ENCODE peak calls at places on chromosomes 1 and 21, in eight cellular contexts. A is left ventricle myocardium inferior, M is uterus, W is A549, U is right atrium auricular region, P is upper lobe of right lung, D is right cardiac atrium, C is IMR-90. O is an unnamed sample. For H3K4me1, the result is how much of the 10 kb centered on the place peaks cover.

GRCh38 chr21:45151484-45152115 is 77.2 kb downstream of the ADARB1 start:
- DNase-seq in C (no peak), P (no peak), U (peak), D (no peak), M (no peak), W (no peak), A (no peak), O (no peak)

GRCh38 chr1:161185282-161185682 is 8.0 kb upstream of the B4GALT3 start:
- DNase-seq in P (peak), M (peak), W (no peak), A (peak), U (peak), C (peak), D (peak), O (no peak)

GRCh38 chr1:184362876-184363275 is 24.0 kb upstream of the C1orf21 start:
- DNase-seq in P (no peak), D (no peak), W (no peak), U (no peak), C (peak), M (no peak), A (no peak), O (no peak)

GRCh38 chr1:184483101-184483813 is 96.4 kb downstream of the C1orf21 start:
- DNase-seq in M (peak), D (peak), A (no peak), W (no peak), C (peak), P (no peak), U (no peak), O (no peak)

GRCh38 chr1:186244825-186245224 is 130.2 kb downstream of the TPR start:
- DNase-seq in A (no peak), W (no peak), C (no peak), U (no peak), P (no peak), M (no peak), D (no peak), O (peak)

GRCh38 chr1:202154766-202155477 is 5.5 kb downstream of the PTPN7 start:
- DNase-seq in U (no peak), M (no peak), W (peak), D (peak), C (peak), A (no peak), P (no peak), O (peak)

GRCh38 chr1:209102120-209102519 is 481.4 kb upstream of the CAMK1G start:
- DNase-seq in A (no peak), P (no peak), U (no peak), C (no peak), M (no peak), W (no peak), D (no peak), O (no peak)

GRCh38 chr1:2633936-2634491 is 1.2 kb upstream of the MMEL1 start:
- DNase-seq in M (no peak), U (no peak), A (no peak), P (peak), W (no peak), C (no peak), D (peak), O (no peak)

GRCh38 chr21:37437376-37438080 is 71.0 kb downstream of the DYRK1A start:
- DNase-seq in C (no peak), M (no peak), A (no peak), D (no peak), P (no peak), W (no peak), U (no peak), O (no peak)

GRCh38 chr1:80358141-80358540 is 1351.6 kb upstream of the ADGRL4 start:
- DNase-seq in D (no peak), W (no peak), A (no peak), C (peak), M (no peak), P (no peak), U (no peak), O (no peak)

GRCh38 chr1:8032351-8032750 is 6.2 kb upstream of the ERRFI1 start:
- DNase-seq in P (no peak), U (no peak), M (no peak), D (no peak), W (no peak), A (no peak), C (peak), O (no peak)

GRCh38 chr1:52603301-52603675 is 1.1 kb downstream of the GPX7 start:
- DNase-seq in M (no peak), W (no peak), C (no peak), A (no peak), D (no peak), U (no peak), P (no peak), O (no peak)

GRCh38 chr21:45607021-45607921 is 36.3 kb upstream of the PCBP3 start:
- DNase-seq in C (peak), M (no peak), P (peak), A (no peak), D (no peak), U (no peak), W (no peak), O (peak)

GRCh38 chr1:65632230-65632629 is 160.5 kb upstream of the PDE4B start:
- DNase-seq in U (no peak), M (no peak), C (no peak), W (no peak), D (no peak), A (no peak), P (no peak), O (no peak)

GRCh38 chr1:203597386-203598040 is 29.1 kb upstream of the ATP2B4 start:
- DNase-seq in D (no peak), W (no peak), A (peak), P (no peak), C (no peak), U (no peak), M (peak), O (no peak)

GRCh38 chr1:63316540-63316939 is 5.8 kb upstream of the FOXD3 start:
- DNase-seq in A (no peak), W (no peak), D (no peak), C (no peak), U (no peak), P (no peak), M (no peak), O (no peak)
- H3K4me3 ChIP-seq in A (peak), W (peak), D (no peak), C (no peak), U (peak), P (no peak), M (no peak), O (no peak)

GRCh38 chr1:225813250-225813964 is 3.5 kb downstream of the EPHX1 start:
- DNase-seq in A (peak), M (peak), P (peak), C (peak), U (peak), W (peak), D (peak), O (peak)

GRCh38 chr1:225812488-225813249 is 2.7 kb downstream of the EPHX1 start:
- DNase-seq in U (peak), W (no peak), C (no peak), P (no peak), D (no peak), A (no peak), M (no peak), O (no peak)

GRCh38 chr1:225816643-225817538 is 7.0 kb downstream of the EPHX1 start:
- DNase-seq in D (peak), M (peak), A (peak), W (no peak), C (peak), P (no peak), U (peak), O (no peak)

GRCh38 chr1:225815526-225816178 is 5.7 kb downstream of the EPHX1 start:
- DNase-seq in M (no peak), D (no peak), P (no peak), U (no peak), W (no peak), C (no peak), A (no peak), O (peak)

DNA sequence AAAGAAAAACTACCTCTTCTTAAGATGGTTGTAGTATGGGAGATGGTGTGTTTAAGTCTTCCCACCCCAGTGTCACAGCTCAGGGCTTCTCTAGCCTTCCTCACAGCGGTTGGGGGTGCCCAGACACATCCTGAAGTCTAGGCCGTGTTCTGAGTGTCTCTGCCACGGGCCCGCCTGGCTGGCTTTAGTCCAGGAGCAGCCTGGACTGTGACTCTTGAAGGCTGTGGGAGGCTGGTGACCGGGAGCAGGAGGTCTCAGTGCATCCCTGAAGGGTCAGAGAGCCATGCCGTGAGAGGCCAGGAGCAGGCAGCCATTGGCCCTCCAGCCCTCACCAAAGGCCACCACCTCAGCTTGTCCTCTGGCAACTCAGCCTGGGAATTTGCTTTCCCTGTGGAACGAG is 4.5 kb downstream of the EPHX1 start:
- DNase-seq in D (peak), P (no peak), W (no peak), A (no peak), M (peak), U (peak), C (no peak), O (no peak)
- H3K4me1 ChIP-seq in D (under half), P (half or more), W (half or more), A (half or more), M (half or more), U (half or more), C (under half), O (under half)

GRCh38 chr1:27569506-27570382 is 34.2 kb downstream of the AHDC1 start:
- DNase-seq in M (peak), W (no peak), C (no peak), P (no peak), D (peak), U (no peak), A (peak), O (peak)

GRCh38 chr1:27567931-27568246 is 36.1 kb downstream of the AHDC1 start:
- DNase-seq in M (no peak), D (no peak), P (no peak), U (no peak), C (no peak), A (peak), W (no peak), O (no peak)

GRCh38 chr1:27569088-27569459 is 34.9 kb downstream of the AHDC1 start:
- DNase-seq in C (no peak), W (no peak), A (no peak), M (peak), P (no peak), U (no peak), D (no peak), O (no peak)

GRCh38 chr1:27567183-27567526 is 36.8 kb downstream of the AHDC1 start:
- DNase-seq in W (no peak), C (no peak), A (no peak), M (no peak), D (peak), U (no peak), P (no peak), O (no peak)

GRCh38 chr1:27568247-27569087 is 35.5 kb downstream of the AHDC1 start:
- DNase-seq in A (peak), C (peak), P (peak), D (peak), U (peak), M (peak), W (peak), O (peak)
- H3K4me3 ChIP-seq in A (peak), C (no peak), P (peak), D (no peak), U (peak), M (peak), W (peak), O (peak)

DNA sequence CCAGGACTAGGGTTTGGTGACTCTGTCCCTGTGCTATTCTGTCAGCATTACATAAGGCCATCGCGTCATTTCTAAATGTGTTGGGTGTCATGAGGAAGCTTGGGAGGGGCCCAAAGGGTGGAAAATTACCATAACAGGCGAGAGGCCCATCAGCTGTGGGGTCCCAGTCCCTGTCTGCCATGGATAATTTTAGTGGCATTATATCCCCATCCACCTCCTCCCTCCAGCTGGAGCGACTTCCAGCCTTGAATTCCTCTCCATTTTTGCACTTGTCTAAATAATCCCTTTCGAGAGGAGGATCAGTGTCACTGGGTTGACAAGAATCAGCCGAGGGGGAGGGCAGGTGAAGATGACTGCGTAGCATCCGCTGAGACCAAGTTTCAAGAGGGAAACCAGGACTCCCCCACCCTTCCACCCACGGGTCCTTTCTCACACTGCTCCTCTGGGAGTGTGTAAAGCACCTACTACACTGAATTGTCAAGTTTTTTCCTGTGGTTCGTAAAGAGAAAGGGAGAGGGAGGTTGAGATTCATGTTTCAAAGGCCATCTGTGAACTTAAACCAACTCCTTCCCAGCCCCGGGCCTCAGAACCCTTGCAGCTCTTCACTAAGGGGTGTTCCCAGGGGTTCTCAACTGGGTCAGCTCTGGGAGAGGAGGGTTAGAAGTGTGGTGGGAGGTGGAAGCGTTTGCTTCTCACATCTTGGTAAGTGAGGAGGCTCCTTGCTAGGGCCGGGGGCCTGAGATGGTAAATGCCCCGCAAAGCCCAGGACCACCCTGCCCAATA is 29.2 kb downstream of the VASH2 start:
- DNase-seq in C (no peak), A (no peak), U (peak), M (no peak), P (no peak), D (no peak), W (no peak), O (peak)
- H3K4me1 ChIP-seq in C (under half), A (under half), U (under half), M (under half), P (under half), D (under half), W (under half), O (under half)

GRCh38 chr1:171563675-171564074 is 58.4 kb upstream of the MYOCOS start:
- DNase-seq in M (no peak), D (no peak), A (no peak), P (no peak), C (peak), W (no peak), U (no peak), O (no peak)

GRCh38 chr1:171566467-171566866 is 55.6 kb upstream of the MYOCOS start:
- DNase-seq in D (no peak), C (no peak), P (no peak), M (no peak), U (no peak), W (no peak), A (no peak), O (no peak)
- H3K4me3 ChIP-seq in D (no peak), C (no peak), P (no peak), M (no peak), U (no peak), W (no peak), A (no peak), O (no peak)

O was measured in endodermal cell.